ENCODE peak calls at places on chromosomes 16 and 17, in eight cellular contexts. L is body of pancreas, N is right atrium auricular region, U is tibial nerve, E is kidney, K is H1, Q is lung, A is tibial artery. R is an unnamed sample.

GRCh38 chr17:2852729-2853110 is 56.5 kb downstream of the RAP1GAP2 start:
- DNase-seq in L (no peak), N (no peak), U (no peak), E (peak; percentile 74), K (peak; percentile 71), Q (no peak), A (no peak), R (no peak)

GRCh38 chr17:79041723-79042420 is 17.9 kb downstream of the C1QTNF1 start:
- DNase-seq in L (no peak), N (no peak), U (no peak), E (no peak), K (no peak), Q (no peak), A (no peak), R (no peak)

GRCh38 chr17:67491009-67491677 is 114.1 kb downstream of the PITPNC1 start:
- DNase-seq in L (peak; percentile 99), N (peak; percentile 96), U (peak; percentile 76), E (peak; percentile 91), K (peak; percentile 62), Q (peak; percentile 63), A (peak; percentile 96), R (peak; percentile 86)

GRCh38 chr16:57039148-57039812 is 49.9 kb downstream of the NLRC5 start:
- DNase-seq in L (no peak), N (no peak), U (no peak), E (no peak), K (no peak), Q (no peak), A (no peak), R (no peak)

GRCh38 chr17:77613181-77613580 is 345.3 kb upstream of the TNRC6C start:
- DNase-seq in L (peak; percentile 23), N (no peak), U (peak; percentile 14), E (no peak), K (no peak), Q (no peak), A (peak; percentile 63), R (no peak)

GRCh38 chr17:29376667-29377268 is 13.4 kb upstream of the TAOK1 start:
- DNase-seq in L (no peak), N (peak; percentile 59), U (no peak), E (no peak), K (no peak), Q (no peak), A (no peak), R (no peak)

GRCh38 chr17:41689497-41690299 is 1.0 kb downstream of the EIF1 start:
- DNase-seq in L (peak; percentile 34), N (no peak), U (no peak), E (no peak), K (peak; percentile 70), Q (peak; percentile 53), A (no peak), R (no peak)

GRCh38 chr16:30351001-30351441 is 4.1 kb downstream of the CD2BP2 start:
- DNase-seq in L (no peak), N (no peak), U (no peak), E (no peak), K (no peak), Q (no peak), A (no peak), R (no peak)

GRCh38 chr16:72878301-72879269 is 169.3 kb downstream of the ZFHX3 start:
- DNase-seq in L (no peak), N (peak; percentile 71), U (no peak), E (no peak), K (no peak), Q (no peak), A (peak; percentile 65), R (no peak)

GRCh38 chr17:73968680-73969079 is 234.8 kb upstream of the RPL38 start:
- DNase-seq in L (no peak), N (no peak), U (no peak), E (no peak), K (no peak), Q (no peak), A (peak; percentile 19), R (no peak)

GRCh38 chr16:89094252-89094901 is 725 bp downstream of the ACSF3 start:
- DNase-seq in L (no peak), N (no peak), U (no peak), E (peak; percentile 80), K (no peak), Q (no peak), A (no peak), R (no peak)

GRCh38 chr17:49703557-49704277 is 4.0 kb downstream of the SLC35B1 start:
- DNase-seq in L (peak; percentile 32), N (no peak), U (no peak), E (no peak), K (no peak), Q (peak; percentile 37), A (no peak), R (peak; percentile 58)

GRCh38 chr17:49708515-49709161 is 874 bp upstream of the SLC35B1 start:
- DNase-seq in L (no peak), N (no peak), U (no peak), E (no peak), K (peak; percentile 50), Q (no peak), A (no peak), R (no peak)

GRCh38 chr17:49705254-49705653 is 2.5 kb downstream of the SLC35B1 start:
- DNase-seq in L (no peak), N (no peak), U (no peak), E (no peak), K (no peak), Q (no peak), A (no peak), R (no peak)

GRCh38 chr17:49707246-49707607 is 537 bp downstream of the SLC35B1 start:
- DNase-seq in L (no peak), N (no peak), U (no peak), E (no peak), K (no peak), Q (no peak), A (no peak), R (no peak)

DNA sequence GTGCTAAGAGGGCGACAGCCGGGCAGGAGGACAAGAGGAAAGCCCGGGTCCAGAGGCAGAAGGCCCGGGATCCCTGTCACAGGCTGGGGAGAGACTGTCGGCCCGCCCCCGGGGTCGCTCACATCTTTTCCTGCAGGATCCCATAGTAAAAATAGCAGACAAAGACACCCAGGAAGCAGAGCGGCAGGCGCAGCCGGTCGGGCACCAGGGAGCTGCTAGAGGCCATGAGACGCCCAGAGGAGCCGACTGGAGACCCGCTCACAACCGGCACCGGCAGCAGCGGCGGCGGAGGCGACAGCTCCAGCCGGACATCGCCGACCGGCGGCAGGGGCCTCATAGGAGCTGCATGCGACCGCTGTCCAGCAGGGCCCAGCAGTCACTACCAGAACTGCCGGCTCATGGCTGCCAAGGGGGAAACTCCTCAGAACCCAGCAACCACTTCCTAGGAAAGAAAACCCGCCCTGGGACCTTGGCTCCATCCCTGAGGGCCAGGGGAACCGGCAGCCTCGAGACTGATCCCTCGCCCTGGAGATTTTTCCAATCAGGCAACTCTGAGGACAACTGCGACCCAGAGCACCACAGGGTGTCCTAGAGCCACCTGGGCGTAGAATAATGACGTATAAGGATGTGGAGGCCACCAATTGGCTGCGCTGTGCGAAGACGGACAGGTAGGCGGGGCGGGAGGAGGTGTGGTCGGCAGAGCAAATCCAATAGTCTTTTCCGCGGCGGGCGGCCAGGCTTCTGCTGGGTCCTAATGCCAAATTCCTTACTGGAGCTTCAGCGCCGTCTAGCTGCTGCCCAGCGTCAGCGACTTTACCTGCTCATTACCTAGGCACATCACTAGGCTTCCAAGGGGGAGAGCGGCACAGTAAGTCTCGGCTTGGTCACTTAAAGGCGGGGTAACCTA is at the start of gene SLC35B1:
- DNase-seq in L (peak; percentile 100), N (peak; percentile 99), U (peak; percentile 98), E (peak; percentile 99), K (peak; percentile 94), Q (peak; percentile 99), A (peak; percentile 99), R (peak; percentile 99)
- TF ChIP-seq CTCF in L (peak; percentile 97), N (peak; percentile 90), U (peak; percentile 74), E (peak; percentile 92), K (peak; percentile 90), Q (peak; percentile 86), A (peak; percentile 60), R (peak; percentile 68)

GRCh38 chr16:2007081-2007836 is 2.4 kb downstream of the ZNF598 start:
- DNase-seq in L (peak; percentile 63), N (no peak), U (no peak), E (peak; percentile 73), K (no peak), Q (no peak), A (no peak), R (no peak)
- H3K4me1 ChIP-seq in L (peaks cover 66% of the 10 kb centered on the region), N (no peaks in the 10 kb centered on the region), U (peaks cover 62% of the 10 kb centered on the region), E (peaks cover 41% of the 10 kb centered on the region), K (peaks cover 3% of the 10 kb centered on the region), Q (peaks cover 43% of the 10 kb centered on the region), A (peaks cover 57% of the 10 kb centered on the region), R (peaks cover 52% of the 10 kb centered on the region)

GRCh38 chr16:70740174-70740918 is 54.5 kb upstream of the MTSS2 start:
- DNase-seq in L (no peak), N (no peak), U (no peak), E (no peak), K (no peak), Q (no peak), A (no peak), R (no peak)

GRCh38 chr16:70739389-70739788 is 53.5 kb upstream of the MTSS2 start:
- DNase-seq in L (no peak), N (no peak), U (no peak), E (no peak), K (no peak), Q (no peak), A (no peak), R (no peak)

GRCh38 chr16:70737377-70738082 is 51.7 kb upstream of the MTSS2 start:
- DNase-seq in L (peak; percentile 64), N (no peak), U (peak; percentile 46), E (no peak), K (no peak), Q (peak; percentile 52), A (peak; percentile 95), R (peak; percentile 77)

GRCh38 chr16:70736454-70737376 is 50.9 kb upstream of the MTSS2 start:
- DNase-seq in L (no peak), N (no peak), U (no peak), E (no peak), K (no peak), Q (no peak), A (no peak), R (no peak)

DNA sequence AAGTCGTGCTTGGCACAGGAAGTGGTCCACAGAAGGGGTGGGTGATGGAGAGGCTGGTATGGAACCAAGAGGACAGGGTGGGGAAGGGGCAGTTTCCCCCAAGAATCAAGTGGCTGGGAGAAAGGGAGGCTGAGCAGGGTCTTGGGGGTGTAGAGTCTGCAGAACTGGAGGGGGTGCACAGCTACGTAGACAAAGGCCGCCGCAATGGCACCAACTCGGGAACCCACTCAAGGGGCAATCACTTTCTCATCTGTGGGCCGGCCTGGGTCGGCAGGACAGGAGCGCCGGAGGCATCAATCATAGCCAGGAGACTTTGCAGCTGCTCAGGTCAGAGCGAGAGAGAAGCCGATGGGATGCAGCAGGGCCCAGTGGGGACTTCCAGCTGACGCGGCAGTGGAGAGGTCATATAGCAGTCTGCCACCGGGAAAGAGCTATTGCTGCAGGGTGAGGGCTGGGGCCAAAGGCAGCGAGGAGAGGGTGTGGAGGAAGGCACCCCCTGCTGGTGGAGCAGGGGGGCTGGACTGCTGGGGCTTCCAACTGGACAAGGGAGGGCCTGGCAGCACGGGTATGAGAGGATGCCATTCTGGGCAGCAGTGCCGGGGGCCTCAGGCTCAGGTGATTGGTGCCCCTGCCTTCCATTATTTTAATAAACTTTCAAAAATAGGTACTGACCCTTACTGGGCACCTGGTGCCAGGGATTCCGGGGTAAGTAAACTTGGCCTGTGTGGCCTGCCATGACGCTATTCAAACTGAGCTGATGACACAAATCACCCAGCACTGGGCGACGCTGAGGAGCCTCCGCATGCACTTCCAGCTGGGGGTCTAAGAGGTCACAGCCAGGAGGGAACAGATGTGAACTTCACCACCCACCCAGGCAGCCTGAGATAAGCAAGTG is 52.5 kb upstream of the MTSS2 start:
- DNase-seq in L (peak; percentile 31), N (no peak), U (no peak), E (no peak), K (peak; percentile 73), Q (peak; percentile 69), A (peak; percentile 91), R (peak; percentile 81)
- H3K4me3 ChIP-seq in L (no peak overlapping the region), N (no peak overlapping the region), U (no peak overlapping the region), E (no peak overlapping the region), K (no peak overlapping the region), Q (no peak overlapping the region), A (no peak overlapping the region), R (peak overlapping the region; percentile 6)

GRCh38 chr17:61385869-61386245 is 13.8 kb upstream of the TBX2 start:
- DNase-seq in L (no peak), N (no peak), U (no peak), E (no peak), K (no peak), Q (no peak), A (no peak), R (no peak)
- TF ChIP-seq CTCF in L (no peak), N (no peak), U (no peak), E (no peak), K (no peak), Q (no peak), A (no peak), R (no peak)

R was measured in gastrocnemius medialis.